ENCODE peak calls at places on chromosomes 5 and 9, in ten cellular contexts. L is activated naive CD4-positive, alpha-beta T cell treated with Interleukin-2 at 50 U/mL for 16 hours; T is HTR-8/SVneo; I is ACHN; S is activated naive CD8-positive, alpha-beta T cell treated with anti-CD3 and anti-CD28 coated beads, Interleukin-2, amount 50 U/mL, for 16 hours; G is cardiac fibroblast; P is amygdala; U is T-helper 2 cell; Y is GM23338; A is Right ventricle myocardium superior. K is an unnamed sample.

GRCh38 chr5:169178754-169179153 is 122.2 kb downstream of the SLIT3 start:
- DNase-seq in L (no peak), P (no peak), T (no peak), Y (no peak), A (no peak), U (no peak), G (no peak), S (no peak), I (no peak), K (no peak)

GRCh38 chr5:85462957-85463356 is 1078.3 kb upstream of the EDIL3 start:
- DNase-seq in T (no peak), A (no peak), Y (no peak), G (no peak), S (no peak), L (no peak), U (no peak), I (no peak), P (no peak), K (no peak)

GRCh38 chr9:81113408-81114124 is 575.8 kb downstream of the TLE1 start:
- DNase-seq in A (no peak), T (no peak), U (no peak), G (no peak), I (no peak), L (no peak), S (no peak), P (no peak), Y (peak; percentile 5), K (no peak)

GRCh38 chr5:6728011-6728794 is 15.0 kb downstream of the TENT4A start:
- DNase-seq in I (no peak), T (no peak), Y (peak; percentile 56), P (no peak), A (no peak), L (no peak), U (no peak), S (no peak), G (no peak), K (no peak)

GRCh38 chr5:139812323-139812722 is 16.7 kb downstream of the PSD2 start:
- DNase-seq in S (no peak), G (no peak), L (no peak), T (no peak), Y (no peak), U (no peak), P (no peak), I (no peak), A (peak; percentile 8), K (no peak)

GRCh38 chr9:21326526-21327139 is 8.6 kb downstream of the KLHL9 start:
- DNase-seq in U (no peak), A (no peak), G (peak; percentile 60), L (no peak), P (no peak), I (no peak), T (peak; percentile 15), Y (peak; percentile 73), S (no peak), K (peak; percentile 12)

GRCh38 chr9:112764344-112764743 is 13.8 kb downstream of the SNX30 start:
- DNase-seq in P (no peak), A (no peak), U (no peak), G (peak; percentile 71), L (no peak), S (no peak), I (no peak), T (no peak), Y (no peak), K (no peak)

GRCh38 chr5:80713640-80714039 is 58.9 kb upstream of the DHFR start:
- DNase-seq in L (no peak), P (no peak), Y (no peak), U (no peak), S (no peak), T (no peak), I (no peak), A (no peak), G (no peak), K (no peak)

GRCh38 chr5:65394078-65394477 is 87.6 kb downstream of the ADAMTS6 start:
- DNase-seq in U (no peak), S (no peak), P (no peak), T (peak; percentile 26), G (peak; percentile 98), A (peak; percentile 67), L (no peak), I (peak; percentile 66), Y (no peak), K (no peak)

GRCh38 chr9:103904242-103904641 is 189.9 kb upstream of the SMC2 start:
- DNase-seq in U (no peak), G (no peak), I (no peak), Y (no peak), L (no peak), S (no peak), P (no peak), A (no peak), T (no peak), K (no peak)

GRCh38 chr9:128091144-128091543 is 23.1 kb downstream of the SLC25A25 start:
- DNase-seq in Y (peak; percentile 94), P (peak; percentile 27), G (peak; percentile 94), U (no peak), I (no peak), T (no peak), L (no peak), A (peak; percentile 78), S (no peak), K (no peak)

GRCh38 chr9:95991326-95991725 is 115.8 kb downstream of the ERCC6L2 start:
- DNase-seq in I (no peak), L (no peak), A (no peak), S (no peak), Y (no peak), P (no peak), T (no peak), G (no peak), U (no peak), K (no peak)

GRCh38 chr5:152412129-152412528 is 7.0 kb upstream of the NMUR2 start:
- DNase-seq in Y (peak; percentile 3), A (no peak), U (no peak), T (no peak), L (no peak), I (no peak), S (no peak), P (no peak), G (no peak), K (no peak)

GRCh38 chr9:127204771-127205470 is 59.7 kb upstream of the GARNL3 start:
- DNase-seq in T (peak; percentile 59), S (no peak), G (peak; percentile 38), L (no peak), I (peak; percentile 37), P (no peak), Y (peak; percentile 44), A (no peak), U (no peak), K (no peak)

GRCh38 chr5:18305288-18305899 is 671.1 kb downstream of the TAF11L14 start:
- DNase-seq in T (peak; percentile 55), U (no peak), Y (peak; percentile 58), L (no peak), P (no peak), G (peak; percentile 46), I (peak; percentile 22), A (no peak), S (no peak), K (no peak)

GRCh38 chr5:5424736-5425135 is 2.3 kb downstream of the ICE1 start:
- DNase-seq in T (no peak), A (no peak), P (no peak), Y (no peak), S (no peak), G (no peak), U (no peak), L (peak; percentile 9), I (no peak), K (no peak)